ENCODE peak calls at places on chromosomes 1 and 21, in six cellular contexts. C is pancreas; X is activated CD4-positive, alpha-beta T cell treated with anti-CD3 and anti-CD28 coated beads for 1 hour; I is activated naive CD4-positive, alpha-beta T cell treated with anti-CD3 and anti-CD28 coated beads, Interleukin-2, amount 10 ng/mL, durations not matched to agents 7 days and 5 days; V is neural crest cell; S is stimulated activated naive CD4-positive, alpha-beta T cell. Y is an unnamed sample.

GRCh38 chr1:112508242-112509004 is at the start of gene WNT2B:
- DNase-seq in X (peak), I (peak), S (peak), V (peak), C (no peak), Y (peak)

GRCh38 chr1:84998642-84999280 is 1.8 kb upstream of the MCOLN2 start:
- DNase-seq in S (peak), C (no peak), I (peak), V (peak), X (peak), Y (no peak)

GRCh38 chr1:204359474-204360255 is at the start of gene PLEKHA6:
- DNase-seq in S (no peak), I (no peak), X (no peak), C (no peak), V (no peak), Y (no peak)

GRCh38 chr1:94209425-94209824 is 28.0 kb downstream of the ARHGAP29 start:
- DNase-seq in X (no peak), V (no peak), I (no peak), C (no peak), S (no peak), Y (no peak)

GRCh38 chr1:232280910-232281309 is 349.0 kb downstream of the SIPA1L2 start:
- DNase-seq in X (no peak), S (no peak), V (no peak), C (no peak), I (no peak), Y (peak)

GRCh38 chr1:201218409-201218808 is 27.8 kb downstream of the IGFN1 start:
- DNase-seq in I (peak), V (no peak), C (no peak), S (no peak), X (no peak), Y (no peak)

GRCh38 chr1:30700528-30701265 is 22.7 kb downstream of the MATN1 start:
- DNase-seq in S (no peak), I (no peak), X (no peak), V (no peak), C (no peak), Y (no peak)

GRCh38 chr21:35217504-35218060 is 168.5 kb upstream of the RUNX1 start:
- DNase-seq in S (no peak), C (no peak), X (no peak), I (no peak), V (no peak), Y (no peak)

GRCh38 chr1:223726380-223727001 is 14.2 kb downstream of the CAPN2 start:
- DNase-seq in X (peak), S (peak), C (peak), I (peak), V (peak), Y (peak)

GRCh38 chr1:89261926-89262540 is 10.6 kb downstream of the GBP5 start:
- DNase-seq in C (no peak), V (no peak), X (no peak), I (no peak), S (no peak), Y (no peak)

GRCh38 chr1:21293537-21294265 is 3.4 kb upstream of the ECE1 start:
- DNase-seq in I (peak), C (no peak), S (peak), V (no peak), X (peak), Y (no peak)

GRCh38 chr1:185821612-185822385 is 87.6 kb downstream of the HMCN1 start:
- DNase-seq in X (no peak), V (no peak), S (no peak), C (no peak), I (no peak), Y (no peak)

GRCh38 chr1:219179293-219179692 is 5.6 kb downstream of the LYPLAL1 start:
- DNase-seq in X (no peak), V (no peak), C (no peak), I (no peak), S (no peak), Y (no peak)

GRCh38 chr1:41102208-41102607 is 80.7 kb upstream of the SLFNL1 start:
- DNase-seq in I (no peak), X (no peak), C (peak), S (no peak), V (no peak), Y (no peak)

GRCh38 chr21:43721939-43722338 is 3.0 kb downstream of the PDXK start:
- DNase-seq in X (no peak), S (no peak), I (no peak), C (no peak), V (no peak), Y (no peak)

GRCh38 chr1:110339040-110339426 is at the start of gene RBM15:
- DNase-seq in X (peak), C (peak), V (peak), I (peak), S (peak), Y (peak)

GRCh38 chr1:13899856-13900255 is 199.9 kb downstream of the PRDM2 start:
- DNase-seq in C (no peak), I (no peak), S (no peak), V (no peak), X (no peak), Y (no peak)

GRCh38 chr1:46205794-46206193 is 2.7 kb downstream of the LURAP1 start:
- DNase-seq in X (no peak), V (peak), I (no peak), C (no peak), S (no peak), Y (no peak)

GRCh38 chr1:9717193-9718005 is 65.9 kb downstream of the PIK3CD start:
- DNase-seq in S (peak), C (peak), V (no peak), I (peak), X (peak), Y (peak)

GRCh38 chr21:35178812-35179211 is 129.7 kb upstream of the RUNX1 start:
- DNase-seq in X (no peak), S (no peak), C (no peak), V (no peak), I (no peak), Y (no peak)

GRCh38 chr1:111961773-111962565 is 27.5 kb downstream of the KCND3 start:
- DNase-seq in S (no peak), C (no peak), X (no peak), V (no peak), I (no peak), Y (no peak)

GRCh38 chr1:153599847-153600246 is 13.1 kb downstream of the S100A16 start:
- DNase-seq in S (no peak), V (no peak), C (no peak), I (no peak), X (no peak), Y (no peak)

GRCh38 chr21:36075953-36076352 is 6.1 kb downstream of the CBR1 start:
- DNase-seq in V (no peak), X (no peak), C (no peak), I (no peak), S (no peak), Y (no peak)

GRCh38 chr1:78408830-78409229 is 81.9 kb upstream of the PTGFR start:
- DNase-seq in I (no peak), S (no peak), X (no peak), V (no peak), C (no peak), Y (no peak)

GRCh38 chr1:178417858-178418257 is 78.9 kb downstream of the CLEC20A start:
- DNase-seq in V (no peak), I (no peak), X (no peak), C (no peak), S (no peak), Y (no peak)

GRCh38 chr1:112532074-112532473 is 23.3 kb downstream of the WNT2B start:
- DNase-seq in S (no peak), C (no peak), X (no peak), V (no peak), I (no peak), Y (no peak)

GRCh38 chr1:198543670-198544260 is 3.3 kb upstream of the ATP6V1G3 start:
- DNase-seq in I (no peak), C (no peak), V (no peak), X (no peak), S (no peak), Y (no peak)

GRCh38 chr1:20291621-20292020 is 946 bp downstream of the VWA5B1 start:
- DNase-seq in C (no peak), S (peak), I (peak), X (no peak), V (no peak), Y (peak)

GRCh38 chr1:116861137-116861536 is 48.6 kb upstream of the PTGFRN start:
- DNase-seq in I (no peak), X (no peak), S (no peak), V (no peak), C (no peak), Y (no peak)

GRCh38 chr1:26832249-26832960 is 5.9 kb downstream of the ZDHHC18 start:
- DNase-seq in X (no peak), S (no peak), V (no peak), C (no peak), I (no peak), Y (no peak)

GRCh38 chr1:86489242-86489878 is 20.6 kb downstream of the CLCA1 start:
- DNase-seq in C (no peak), X (no peak), I (no peak), V (no peak), S (no peak), Y (no peak)

GRCh38 chr21:39176312-39176711 is 6.9 kb downstream of the PSMG1 start:
- DNase-seq in I (no peak), V (no peak), X (no peak), C (no peak), S (no peak), Y (no peak)

GRCh38 chr1:199725002-199725401 is 302.5 kb upstream of the NR5A2 start:
- DNase-seq in X (no peak), S (no peak), I (no peak), C (no peak), V (no peak), Y (no peak)

GRCh38 chr21:38175321-38175720 is 81.5 kb upstream of the KCNJ15 start:
- DNase-seq in V (no peak), X (no peak), I (no peak), S (no peak), C (no peak), Y (no peak)

GRCh38 chr1:216523043-216523442 is 99.8 kb upstream of the USH2A start:
- DNase-seq in S (no peak), C (no peak), I (no peak), X (no peak), V (no peak), Y (no peak)

GRCh38 chr1:211017066-211017691 is 116.8 kb downstream of the KCNH1 start:
- DNase-seq in X (no peak), V (no peak), S (no peak), C (no peak), I (no peak), Y (no peak)

GRCh38 chr1:20114021-20114648 is 5.2 kb downstream of the PLA2G2D start:
- DNase-seq in I (no peak), V (no peak), C (no peak), X (no peak), S (no peak), Y (no peak)

GRCh38 chr1:244276646-244277045 is 175.1 kb downstream of the ADSS2 start:
- DNase-seq in S (no peak), I (no peak), V (no peak), C (no peak), X (no peak), Y (no peak)

Y was measured in WTC11.